ENCODE peak calls at places on chromosomes 3 and 15, in five cellular contexts. G, W, S, A and D are unnamed samples.

GRCh38 chr3:189267981-189268613 is 96.3 kb downstream of the TPRG1 start:
- DNase-seq in W (peak), G (peak), A (no peak), S (no peak), D (no peak)

GRCh38 chr3:118466795-118467330 is 567.8 kb downstream of the IGSF11 start:
- DNase-seq in A (no peak), W (no peak), G (no peak), S (no peak), D (no peak)

GRCh38 chr15:92818658-92819311 is 81.3 kb upstream of the CHD2 start:
- DNase-seq in S (no peak), G (no peak), W (no peak), A (no peak), D (no peak)

GRCh38 chr15:84903751-84904150 is 19.3 kb downstream of the SLC28A1 start:
- DNase-seq in A (no peak), W (no peak), S (no peak), G (no peak), D (no peak)

GRCh38 chr3:112128843-112129727 is 4.0 kb downstream of the GCSAM start:
- DNase-seq in A (no peak), S (no peak), G (peak), W (no peak), D (peak)

GRCh38 chr3:114104414-114104813 is 47.9 kb downstream of the QTRT2 start:
- DNase-seq in A (no peak), G (no peak), S (no peak), W (no peak), D (no peak)

GRCh38 chr3:112972158-112972557 is 2.7 kb downstream of the CD200R1 start:
- DNase-seq in W (no peak), S (no peak), A (no peak), G (no peak), D (no peak)

GRCh38 chr15:52749250-52749649 is 40.9 kb downstream of the ONECUT1 start:
- DNase-seq in G (no peak), S (no peak), A (no peak), W (no peak), D (no peak)

GRCh38 chr15:27086800-27087199 is 115.8 kb downstream of the GABRG3 start:
- DNase-seq in A (no peak), S (peak), W (no peak), G (no peak), D (no peak)

GRCh38 chr3:160982497-160982896 is 122.7 kb downstream of the B3GALNT1 start:
- DNase-seq in G (no peak), A (no peak), S (no peak), W (no peak), D (no peak)

GRCh38 chr15:51931638-51932037 is 39.9 kb downstream of the LEO1 start:
- DNase-seq in G (no peak), A (no peak), W (no peak), S (no peak), D (no peak)

GRCh38 chr3:38157562-38157961 is 7.8 kb upstream of the OXSR1 start:
- DNase-seq in S (no peak), W (no peak), A (no peak), G (no peak), D (no peak)

GRCh38 chr3:126431103-126431534 is 36.4 kb downstream of the CFAP100 start:
- DNase-seq in S (no peak), A (no peak), W (no peak), G (peak), D (peak)

GRCh38 chr3:184155644-184156521 is 706 bp downstream of the DVL3 start:
- DNase-seq in S (no peak), A (peak), W (no peak), G (peak), D (peak)

GRCh38 chr3:122745365-122746021 is 48.1 kb downstream of the HSPBAP1 start:
- DNase-seq in W (no peak), S (no peak), A (no peak), G (no peak), D (no peak)

GRCh38 chr15:62187425-62187824 is 22.3 kb upstream of the C2CD4B start:
- DNase-seq in G (no peak), A (no peak), S (no peak), W (no peak), D (no peak)

GRCh38 chr3:123658118-123658859 is 73.4 kb upstream of the HACD2 start:
- DNase-seq in W (no peak), S (peak), A (peak), G (no peak), D (no peak)

GRCh38 chr15:95324596-95325135 is 1005.8 kb upstream of the NR2F2 start:
- DNase-seq in W (no peak), S (no peak), A (no peak), G (no peak), D (no peak)

GRCh38 chr15:74594455-74594854 is 21.2 kb upstream of the CLK3 start:
- DNase-seq in A (no peak), G (no peak), S (no peak), W (no peak), D (no peak)

GRCh38 chr3:185225080-185225479 is 28.8 kb downstream of the EHHADH start:
- DNase-seq in W (no peak), S (no peak), G (no peak), A (no peak), D (no peak)

GRCh38 chr15:34217587-34218225 is 7.1 kb upstream of the EMC4 start:
- DNase-seq in S (no peak), A (no peak), G (no peak), W (no peak), D (no peak)

GRCh38 chr15:78325092-78325843 is 14.9 kb upstream of the CRABP1 start:
- DNase-seq in G (no peak), W (no peak), S (no peak), A (no peak), D (no peak)
- H3K27ac ChIP-seq in G (no peak), W (no peak), S (no peak), A (no peak), D (no peak)

GRCh38 chr3:195909645-195910498 is 1.5 kb upstream of the TNK2 start:
- DNase-seq in W (peak), A (peak), S (peak), G (peak), D (peak)
- H3K27ac ChIP-seq in W (peak), A (peak), S (peak), G (no peak), D (peak)

DNA sequence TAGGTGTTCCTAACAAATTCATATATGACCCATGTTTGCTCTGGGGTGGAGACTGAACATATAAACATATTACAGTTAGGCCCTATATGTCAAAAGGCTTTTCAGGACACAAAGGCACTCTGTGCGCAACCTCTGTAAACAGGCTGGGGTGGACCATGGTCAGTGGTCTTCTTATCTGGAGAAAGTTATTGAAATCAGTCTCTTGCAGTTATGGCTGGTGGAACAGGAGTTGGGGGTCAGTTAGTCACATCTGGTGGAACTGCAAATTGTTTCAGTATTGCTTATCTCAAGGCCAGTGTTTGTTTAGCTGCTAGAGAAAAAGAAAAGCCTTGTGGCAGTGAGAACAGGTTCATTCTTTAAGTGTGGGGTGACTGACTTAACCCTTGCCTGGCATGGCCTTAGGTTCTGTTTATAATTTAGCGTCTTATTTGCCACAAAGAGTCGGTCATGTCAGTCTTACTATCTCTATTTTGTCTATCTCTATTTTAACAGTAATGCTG is 5.9 kb upstream of the GP9 start:
- DNase-seq in G (no peak), W (no peak), A (no peak), S (no peak), D (peak)
- H3K27ac ChIP-seq in G (no peak), W (no peak), A (no peak), S (no peak), D (no peak)

GRCh38 chr15:70142072-70142321 is 44.3 kb upstream of the TLE3 start:
- DNase-seq in S (no peak), A (no peak), W (no peak), G (no peak), D (no peak)

GRCh38 chr15:70141376-70142071 is 43.8 kb upstream of the TLE3 start:
- DNase-seq in S (no peak), G (no peak), A (no peak), W (no peak), D (no peak)

GRCh38 chr15:70140031-70140542 is 42.4 kb upstream of the TLE3 start:
- DNase-seq in A (no peak), W (no peak), S (no peak), G (no peak), D (no peak)

GRCh38 chr15:70140543-70141375 is 43.0 kb upstream of the TLE3 start:
- DNase-seq in W (no peak), G (peak), S (no peak), A (peak), D (no peak)

DNA sequence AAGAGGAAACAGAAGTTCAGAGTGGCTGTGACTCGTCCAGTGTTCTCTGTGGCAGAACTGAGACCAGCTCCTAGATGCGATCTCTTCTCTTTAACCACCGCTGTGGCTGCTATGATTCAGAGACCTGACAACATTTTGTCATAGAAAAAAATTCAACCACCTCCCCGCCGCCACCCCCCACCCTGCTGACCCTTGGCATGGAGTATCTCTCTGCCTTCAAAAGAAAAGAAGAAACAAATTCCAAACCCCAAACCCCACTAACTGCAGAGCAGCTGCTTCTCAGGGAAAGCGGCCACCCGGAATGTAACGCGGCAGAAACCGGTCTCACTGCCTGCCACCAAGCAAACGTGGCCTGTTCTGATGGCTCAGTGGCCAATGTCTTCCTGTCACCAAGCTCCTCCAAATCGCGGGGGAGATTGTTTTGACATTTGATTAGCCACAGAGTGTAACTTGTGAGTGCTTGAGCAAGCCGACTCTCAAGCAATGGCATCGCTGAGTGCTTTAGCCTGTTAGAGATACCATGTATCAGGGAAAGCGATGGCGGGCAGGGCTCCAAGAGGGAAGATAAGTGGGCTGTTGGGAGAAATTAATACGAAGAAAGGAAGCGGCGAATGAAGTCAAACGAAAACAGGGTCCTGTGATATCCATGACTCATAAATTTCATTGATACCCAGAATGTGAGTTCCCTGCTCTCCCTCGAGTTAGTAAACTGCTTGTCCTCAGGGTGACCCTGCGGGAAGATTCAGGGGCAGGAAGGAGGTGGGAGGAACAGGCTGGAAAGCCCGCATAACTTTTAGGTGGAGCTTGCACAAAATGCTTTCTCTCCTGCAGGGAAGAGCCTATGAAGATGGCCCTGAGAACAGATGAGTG is 44.8 kb upstream of the TLE3 start:
- DNase-seq in A (no peak), S (peak), G (no peak), W (no peak), D (no peak)
- H3K27ac ChIP-seq in A (no peak), S (no peak), G (no peak), W (peak), D (peak)